ENCODE peak calls at places on chromosomes 16 and 17, in ten cellular contexts. L is glutamatergic neuron; B is activated CD4-positive, alpha-beta T cell treated with anti-CD3 and anti-CD28 coated beads, Interleukin-2, amount 10 ng/mL, durations not matched to agents 7 days and 5 days; G is GM12878; D is neural crest cell; E is uterus; F is renal cortical epithelial cell; W is breast epithelium; K is activated naive CD4-positive, alpha-beta T cell; I is AG08396. C is an unnamed sample.

GRCh38 chr16:2962334-2963073 is 1.6 kb upstream of the KREMEN2 start:
- DNase-seq in L (no peak), B (no peak), G (no peak), D (no peak), E (no peak), F (no peak), W (no peak), K (no peak), I (no peak), C (no peak)

GRCh38 chr17:29347831-29348281 is 42.3 kb upstream of the TAOK1 start:
- DNase-seq in L (no peak), B (no peak), G (no peak), D (no peak), E (peak), F (peak), W (no peak), K (no peak), I (no peak), C (no peak)

GRCh38 chr17:14211778-14212177 is 24.9 kb downstream of the CDRT15 start:
- DNase-seq in L (no peak), B (no peak), G (no peak), D (no peak), E (no peak), F (no peak), W (no peak), K (no peak), I (no peak), C (no peak)

GRCh38 chr16:30764086-30764485 is 2.0 kb downstream of the RNF40 start:
- DNase-seq in L (no peak), B (no peak), G (no peak), D (no peak), E (no peak), F (no peak), W (no peak), K (no peak), I (no peak), C (no peak)

GRCh38 chr17:51725185-51725584 is 433.3 kb downstream of the CA10 start:
- DNase-seq in L (no peak), B (no peak), G (no peak), D (no peak), E (no peak), F (no peak), W (no peak), K (no peak), I (no peak), C (no peak)

GRCh38 chr16:77761204-77761603 is 27.2 kb upstream of the VAT1L start:
- DNase-seq in L (no peak), B (no peak), G (no peak), D (no peak), E (no peak), F (no peak), W (no peak), K (no peak), I (no peak), C (no peak)

GRCh38 chr16:11585460-11586374 is 1.0 kb downstream of the LITAF start:
- DNase-seq in L (no peak), B (no peak), G (no peak), D (no peak), E (no peak), F (peak), W (no peak), K (no peak), I (peak), C (peak)

GRCh38 chr16:49967012-49967559 is 57.9 kb upstream of the CNEP1R1 start:
- DNase-seq in L (no peak), B (no peak), G (no peak), D (no peak), E (no peak), F (no peak), W (no peak), K (no peak), I (no peak), C (no peak)

GRCh38 chr16:674968-675883 is at the start of gene RHBDL1:
- DNase-seq in L (peak), B (no peak), G (no peak), D (no peak), E (no peak), F (no peak), W (no peak), K (no peak), I (peak), C (no peak)

GRCh38 chr17:81902653-81903414 is 796 bp downstream of the NPB start:
- DNase-seq in L (no peak), B (no peak), G (no peak), D (no peak), E (no peak), F (no peak), W (no peak), K (no peak), I (no peak), C (peak)

GRCh38 chr16:58843675-58844074 is 109.6 kb upstream of the GOT2 start:
- DNase-seq in L (no peak), B (no peak), G (peak), D (no peak), E (no peak), F (peak), W (no peak), K (no peak), I (peak), C (no peak)

GRCh38 chr16:15950167-15950854 is 895 bp downstream of the ABCC1 start:
- DNase-seq in L (peak), B (peak), G (no peak), D (peak), E (peak), F (peak), W (no peak), K (no peak), I (no peak), C (peak)

GRCh38 chr16:87616556-87616955 is 14.2 kb downstream of the JPH3 start:
- DNase-seq in L (no peak), B (no peak), G (no peak), D (no peak), E (no peak), F (no peak), W (no peak), K (no peak), I (no peak), C (no peak)

GRCh38 chr17:54906713-54907112 is 6.1 kb downstream of the TOM1L1 start:
- DNase-seq in L (no peak), B (no peak), G (no peak), D (no peak), E (no peak), F (no peak), W (no peak), K (no peak), I (no peak), C (no peak)

GRCh38 chr16:66947302-66948033 is 12.2 kb downstream of the CES2 start:
- DNase-seq in L (peak), B (peak), G (peak), D (peak), E (peak), F (peak), W (peak), K (peak), I (peak), C (peak)

GRCh38 chr17:48100160-48100559 is 1.1 kb downstream of the CBX1 start:
- DNase-seq in L (no peak), B (no peak), G (no peak), D (no peak), E (no peak), F (no peak), W (no peak), K (no peak), I (peak), C (no peak)

GRCh38 chr17:76569607-76570279 is 15.9 kb downstream of the ST6GALNAC2 start:
- DNase-seq in L (no peak), B (no peak), G (no peak), D (no peak), E (no peak), F (peak), W (peak), K (no peak), I (no peak), C (no peak)

GRCh38 chr16:85367485-85367884 is 245.6 kb upstream of the GSE1 start:
- DNase-seq in L (no peak), B (no peak), G (no peak), D (no peak), E (no peak), F (no peak), W (no peak), K (no peak), I (no peak), C (no peak)

GRCh38 chr16:81567087-81567486 is 122.5 kb downstream of the CMIP start:
- DNase-seq in L (no peak), B (no peak), G (no peak), D (no peak), E (no peak), F (no peak), W (no peak), K (no peak), I (no peak), C (no peak)

C was measured in tibial artery.